ENCODE peak calls at places on chromosomes 6 and 20, in eight cellular contexts. One of them, this sample, is unnamed.

GRCh38 chr20:9311132-9311531 is 203.3 kb upstream of the LAMP5 start:
- DNase-seq in PC-3: no peak
- DNase-seq in hepatocyte: no peak
- DNase-seq in OCI-LY7: no peak
- DNase-seq in SK-N-SH: no peak
- DNase-seq in GM23338: no peak
- DNase-seq in neural progenitor cell: no peak
- DNase-seq in HCT116: no peak
- DNase-seq in this sample: peak

GRCh38 chr6:25006565-25007001 is 70.8 kb upstream of the RIPOR2 start:
- DNase-seq in PC-3: peak
- DNase-seq in hepatocyte: peak
- DNase-seq in OCI-LY7: peak
- DNase-seq in SK-N-SH: no peak
- DNase-seq in GM23338: no peak
- DNase-seq in neural progenitor cell: no peak
- DNase-seq in HCT116: peak
- DNase-seq in this sample: peak

GRCh38 chr6:14320342-14320741 is 202.8 kb downstream of the CD83 start:
- DNase-seq in PC-3: no peak
- DNase-seq in hepatocyte: no peak
- DNase-seq in OCI-LY7: no peak
- DNase-seq in SK-N-SH: no peak
- DNase-seq in GM23338: no peak
- DNase-seq in neural progenitor cell: no peak
- DNase-seq in HCT116: no peak
- DNase-seq in this sample: no peak

GRCh38 chr6:169755162-169755561 is 3.7 kb downstream of the ERMARD start:
- DNase-seq in PC-3: no peak
- DNase-seq in hepatocyte: no peak
- DNase-seq in OCI-LY7: no peak
- DNase-seq in SK-N-SH: no peak
- DNase-seq in GM23338: no peak
- DNase-seq in neural progenitor cell: no peak
- DNase-seq in HCT116: no peak
- DNase-seq in this sample: no peak

GRCh38 chr6:168452685-168453377 is 11.8 kb downstream of the SMOC2 start:
- DNase-seq in PC-3: no peak
- DNase-seq in hepatocyte: no peak
- DNase-seq in OCI-LY7: no peak
- DNase-seq in SK-N-SH: no peak
- DNase-seq in GM23338: no peak
- DNase-seq in neural progenitor cell: no peak
- DNase-seq in HCT116: no peak
- DNase-seq in this sample: no peak

GRCh38 chr20:61173966-61174725 is 77.9 kb upstream of the CDH4 start:
- DNase-seq in PC-3: no peak
- DNase-seq in hepatocyte: no peak
- DNase-seq in OCI-LY7: no peak
- DNase-seq in SK-N-SH: no peak
- DNase-seq in GM23338: no peak
- DNase-seq in neural progenitor cell: no peak
- DNase-seq in HCT116: no peak
- DNase-seq in this sample: peak

GRCh38 chr6:130769812-130770211 is 57.4 kb upstream of the SMLR1 start:
- DNase-seq in PC-3: no peak
- DNase-seq in hepatocyte: no peak
- DNase-seq in OCI-LY7: no peak
- DNase-seq in SK-N-SH: no peak
- DNase-seq in GM23338: no peak
- DNase-seq in neural progenitor cell: no peak
- DNase-seq in HCT116: no peak
- DNase-seq in this sample: no peak

GRCh38 chr6:57195457-57195856 is 23.3 kb downstream of the BAG2 start:
- DNase-seq in PC-3: no peak
- DNase-seq in hepatocyte: no peak
- DNase-seq in OCI-LY7: no peak
- DNase-seq in SK-N-SH: no peak
- DNase-seq in GM23338: no peak
- DNase-seq in neural progenitor cell: no peak
- DNase-seq in HCT116: no peak
- DNase-seq in this sample: no peak

GRCh38 chr6:52551483-52552277 is 25.2 kb downstream of the TRAM2 start:
- DNase-seq in PC-3: peak
- DNase-seq in hepatocyte: peak
- DNase-seq in OCI-LY7: no peak
- DNase-seq in SK-N-SH: peak
- DNase-seq in GM23338: peak
- DNase-seq in neural progenitor cell: peak
- DNase-seq in HCT116: no peak
- DNase-seq in this sample: peak

GRCh38 chr6:37620519-37620918 is 77.2 kb downstream of the MDGA1 start:
- DNase-seq in PC-3: no peak
- DNase-seq in hepatocyte: peak
- DNase-seq in OCI-LY7: no peak
- DNase-seq in SK-N-SH: no peak
- DNase-seq in GM23338: no peak
- DNase-seq in neural progenitor cell: no peak
- DNase-seq in HCT116: no peak
- DNase-seq in this sample: no peak

GRCh38 chr6:125393449-125393858 is 91.7 kb upstream of the HDDC2 start:
- DNase-seq in PC-3: no peak
- DNase-seq in hepatocyte: no peak
- DNase-seq in OCI-LY7: peak
- DNase-seq in SK-N-SH: no peak
- DNase-seq in GM23338: no peak
- DNase-seq in neural progenitor cell: no peak
- DNase-seq in HCT116: no peak
- DNase-seq in this sample: no peak

GRCh38 chr6:164887660-164888059 is 421.7 kb downstream of the C6orf118 start:
- DNase-seq in PC-3: no peak
- DNase-seq in hepatocyte: no peak
- DNase-seq in OCI-LY7: no peak
- DNase-seq in SK-N-SH: no peak
- DNase-seq in GM23338: no peak
- DNase-seq in neural progenitor cell: no peak
- DNase-seq in HCT116: no peak
- DNase-seq in this sample: no peak

GRCh38 chr20:19819149-19819548 is 61.1 kb downstream of the RIN2 start:
- DNase-seq in PC-3: no peak
- DNase-seq in hepatocyte: no peak
- DNase-seq in OCI-LY7: no peak
- DNase-seq in SK-N-SH: no peak
- DNase-seq in GM23338: no peak
- DNase-seq in neural progenitor cell: no peak
- DNase-seq in HCT116: no peak
- DNase-seq in this sample: no peak

GRCh38 chr6:17959317-17959716 is 28.1 kb downstream of the KIF13A start:
- DNase-seq in PC-3: no peak
- DNase-seq in hepatocyte: no peak
- DNase-seq in OCI-LY7: no peak
- DNase-seq in SK-N-SH: no peak
- DNase-seq in GM23338: no peak
- DNase-seq in neural progenitor cell: no peak
- DNase-seq in HCT116: no peak
- DNase-seq in this sample: no peak

GRCh38 chr6:17962436-17963031 is 24.9 kb downstream of the KIF13A start:
- DNase-seq in PC-3: no peak
- DNase-seq in hepatocyte: peak
- DNase-seq in OCI-LY7: no peak
- DNase-seq in SK-N-SH: peak
- DNase-seq in GM23338: no peak
- DNase-seq in neural progenitor cell: no peak
- DNase-seq in HCT116: no peak
- DNase-seq in this sample: peak

GRCh38 chr6:17957488-17957887 is 29.9 kb downstream of the KIF13A start:
- DNase-seq in PC-3: no peak
- DNase-seq in hepatocyte: no peak
- DNase-seq in OCI-LY7: no peak
- DNase-seq in SK-N-SH: no peak
- DNase-seq in GM23338: no peak
- DNase-seq in neural progenitor cell: no peak
- DNase-seq in HCT116: no peak
- DNase-seq in this sample: peak

GRCh38 chr6:17957904-17958303 is 29.5 kb downstream of the KIF13A start:
- DNase-seq in PC-3: no peak
- DNase-seq in hepatocyte: no peak
- DNase-seq in OCI-LY7: no peak
- DNase-seq in SK-N-SH: no peak
- DNase-seq in GM23338: no peak
- DNase-seq in neural progenitor cell: no peak
- DNase-seq in HCT116: no peak
- DNase-seq in this sample: no peak
- H3K4me3 ChIP-seq in PC-3: no peak
- H3K4me3 ChIP-seq in hepatocyte: no peak
- H3K4me3 ChIP-seq in OCI-LY7: no peak
- H3K4me3 ChIP-seq in SK-N-SH: no peak
- H3K4me3 ChIP-seq in GM23338: no peak
- H3K4me3 ChIP-seq in neural progenitor cell: no peak
- H3K4me3 ChIP-seq in HCT116: no peak
- H3K4me3 ChIP-seq in this sample: no peak

GRCh38 chr20:58388882-58389323 is at the start of gene VAPB:
- DNase-seq in PC-3: peak
- DNase-seq in hepatocyte: peak
- DNase-seq in OCI-LY7: peak
- DNase-seq in SK-N-SH: peak
- DNase-seq in GM23338: peak
- DNase-seq in neural progenitor cell: peak
- DNase-seq in HCT116: peak
- DNase-seq in this sample: peak
- H2AFZ ChIP-seq in PC-3: peak
- H2AFZ ChIP-seq in hepatocyte: peak
- H2AFZ ChIP-seq in OCI-LY7: peak
- H2AFZ ChIP-seq in SK-N-SH: peak
- H2AFZ ChIP-seq in GM23338: peak
- H2AFZ ChIP-seq in neural progenitor cell: peak
- H2AFZ ChIP-seq in HCT116: peak
- H2AFZ ChIP-seq in this sample: peak

DNA sequence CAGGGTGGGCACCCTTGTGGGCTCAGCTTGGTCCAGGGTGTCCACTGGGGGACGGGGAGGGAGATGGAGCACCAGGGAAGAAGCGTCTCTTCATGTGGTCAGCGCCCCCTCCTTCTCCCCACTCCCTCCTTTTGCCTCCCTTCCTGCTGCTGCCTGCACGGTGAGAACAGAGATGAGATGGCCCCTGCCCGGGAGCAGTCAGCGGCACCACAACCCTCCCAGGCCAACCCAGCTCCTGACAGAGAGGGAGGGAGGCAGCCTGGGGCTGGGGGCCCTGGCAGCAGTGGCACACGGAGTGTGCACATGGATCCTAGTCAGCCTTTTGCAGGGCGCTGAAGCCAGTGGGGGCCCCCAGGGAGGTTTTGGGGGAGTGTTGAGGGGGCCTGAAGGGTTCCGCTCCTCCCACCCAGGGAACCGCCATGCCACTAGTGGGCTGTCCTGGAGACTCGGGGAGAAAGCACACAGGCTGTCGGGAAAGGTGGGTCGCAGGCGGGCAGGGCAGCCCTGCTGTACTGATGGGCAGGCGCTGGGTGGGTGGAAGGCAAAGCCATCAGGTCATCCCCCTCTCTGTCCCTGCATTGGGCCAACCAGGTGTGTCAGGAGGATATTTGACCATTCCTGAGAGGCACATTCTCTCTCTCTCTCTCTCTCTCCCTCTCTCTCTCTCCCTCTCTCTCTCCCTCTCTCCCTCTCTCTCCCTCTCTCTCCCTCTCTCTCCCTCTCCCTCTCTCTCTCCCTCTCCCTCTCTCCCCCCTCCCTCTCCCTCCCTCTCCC is 94.3 kb upstream of the BHLHE23 start:
- DNase-seq in PC-3: no peak
- DNase-seq in hepatocyte: no peak
- DNase-seq in OCI-LY7: no peak
- DNase-seq in SK-N-SH: no peak
- DNase-seq in GM23338: no peak
- DNase-seq in neural progenitor cell: no peak
- DNase-seq in HCT116: no peak
- DNase-seq in this sample: no peak
- TF ChIP-seq EZH2phosphoT487 in PC-3: no peak
- TF ChIP-seq EZH2phosphoT487 in hepatocyte: no peak
- TF ChIP-seq EZH2phosphoT487 in OCI-LY7: no peak
- TF ChIP-seq EZH2phosphoT487 in SK-N-SH: no peak
- TF ChIP-seq EZH2phosphoT487 in GM23338: no peak
- TF ChIP-seq EZH2phosphoT487 in neural progenitor cell: no peak
- TF ChIP-seq EZH2phosphoT487 in HCT116: no peak
- TF ChIP-seq EZH2phosphoT487 in this sample: no peak

GRCh38 chr6:149855741-149856140 is 8.4 kb downstream of the LRP11 start:
- DNase-seq in PC-3: peak
- DNase-seq in hepatocyte: no peak
- DNase-seq in OCI-LY7: no peak
- DNase-seq in SK-N-SH: no peak
- DNase-seq in GM23338: no peak
- DNase-seq in neural progenitor cell: no peak
- DNase-seq in HCT116: no peak
- DNase-seq in this sample: no peak

GRCh38 chr6:149852881-149853280 is 11.3 kb downstream of the LRP11 start:
- DNase-seq in PC-3: no peak
- DNase-seq in hepatocyte: no peak
- DNase-seq in OCI-LY7: no peak
- DNase-seq in SK-N-SH: no peak
- DNase-seq in GM23338: no peak
- DNase-seq in neural progenitor cell: no peak
- DNase-seq in HCT116: no peak
- DNase-seq in this sample: no peak

GRCh38 chr6:149854532-149854931 is 9.6 kb downstream of the LRP11 start:
- DNase-seq in PC-3: peak
- DNase-seq in hepatocyte: no peak
- DNase-seq in OCI-LY7: no peak
- DNase-seq in SK-N-SH: no peak
- DNase-seq in GM23338: no peak
- DNase-seq in neural progenitor cell: no peak
- DNase-seq in HCT116: no peak
- DNase-seq in this sample: peak

GRCh38 chr6:149856256-149856994 is 7.7 kb downstream of the LRP11 start:
- DNase-seq in PC-3: peak
- DNase-seq in hepatocyte: no peak
- DNase-seq in OCI-LY7: no peak
- DNase-seq in SK-N-SH: no peak
- DNase-seq in GM23338: no peak
- DNase-seq in neural progenitor cell: no peak
- DNase-seq in HCT116: no peak
- DNase-seq in this sample: peak

DNA sequence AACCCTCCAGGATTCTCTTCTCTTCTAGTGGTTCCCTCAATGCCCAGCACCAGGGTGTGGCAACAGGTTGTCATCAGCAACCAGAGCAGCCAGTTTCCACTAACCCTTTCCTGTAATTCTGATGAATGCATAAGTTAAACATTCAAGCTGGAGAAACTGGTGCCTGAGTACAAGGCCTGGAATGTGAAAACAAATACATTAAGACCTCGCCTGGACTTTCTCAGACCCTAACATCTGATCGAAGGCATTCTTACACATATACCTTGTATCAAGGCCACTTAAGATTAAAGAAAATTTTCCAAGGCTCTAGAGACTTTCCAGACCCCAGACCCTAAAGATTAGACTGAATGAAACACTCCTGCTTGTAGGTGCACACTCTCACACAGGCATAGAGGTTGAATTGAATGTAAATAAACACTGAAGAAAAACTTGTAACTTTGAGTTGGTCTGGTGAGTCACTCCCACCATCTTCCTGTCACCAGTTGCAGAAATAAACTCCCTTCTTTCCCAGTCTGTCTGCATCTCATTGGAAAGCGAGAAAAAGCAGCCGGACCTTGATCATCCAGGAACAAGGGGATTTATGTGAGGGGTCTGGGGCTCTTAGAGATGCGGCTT is 9.0 kb downstream of the LRP11 start:
- DNase-seq in PC-3: peak
- DNase-seq in hepatocyte: peak
- DNase-seq in OCI-LY7: no peak
- DNase-seq in SK-N-SH: no peak
- DNase-seq in GM23338: no peak
- DNase-seq in neural progenitor cell: no peak
- DNase-seq in HCT116: peak
- DNase-seq in this sample: peak
- H3K4me3 ChIP-seq in PC-3: peak
- H3K4me3 ChIP-seq in hepatocyte: no peak
- H3K4me3 ChIP-seq in OCI-LY7: no peak
- H3K4me3 ChIP-seq in SK-N-SH: peak
- H3K4me3 ChIP-seq in GM23338: no peak
- H3K4me3 ChIP-seq in neural progenitor cell: no peak
- H3K4me3 ChIP-seq in HCT116: peak
- H3K4me3 ChIP-seq in this sample: peak